ENCODE peak calls at places on chromosome 7, in seven cellular contexts. R is M059J, W is AML-193, T is NCI-H1417, M is hippocampal formation, E is astrocyte, G is right atrium auricular region. K is an unnamed sample.

GRCh38 chr7:88396295-88396947 is 89.7 kb upstream of the STEAP4 start:
- DNase-seq in R (no peak), W (no peak), T (no peak), M (no peak), E (no peak), G (no peak), K (no peak)

GRCh38 chr7:66630529-66630928 is 1.8 kb downstream of the KCTD7 start:
- DNase-seq in R (no peak), W (no peak), T (no peak), M (no peak), E (no peak), G (no peak), K (no peak)

GRCh38 chr7:46776790-46777189 is 805.1 kb downstream of the TNS3 start:
- DNase-seq in R (peak), W (peak), T (peak), M (no peak), E (no peak), G (no peak), K (no peak)

GRCh38 chr7:82631998-82632397 is 188.4 kb upstream of the CACNA2D1 start:
- DNase-seq in R (peak), W (no peak), T (no peak), M (no peak), E (peak), G (no peak), K (no peak)

GRCh38 chr7:138358850-138359341 is 101.2 kb upstream of the TRIM24 start:
- DNase-seq in R (peak), W (no peak), T (no peak), M (no peak), E (no peak), G (no peak), K (no peak)

GRCh38 chr7:1175967-1176851 is 16.2 kb upstream of the ZFAND2A start:
- DNase-seq in R (peak), W (peak), T (peak), M (peak), E (peak), G (peak), K (peak)

GRCh38 chr7:79302281-79302680 is 151.2 kb downstream of the MAGI2 start:
- DNase-seq in R (no peak), W (no peak), T (no peak), M (no peak), E (no peak), G (no peak), K (no peak)

GRCh38 chr7:17963281-17963680 is 23.0 kb upstream of the SNX13 start:
- DNase-seq in R (peak), W (no peak), T (no peak), M (no peak), E (no peak), G (no peak), K (no peak)

GRCh38 chr7:23334482-23335056 is 35.4 kb downstream of the MALSU1 start:
- DNase-seq in R (peak), W (no peak), T (no peak), M (no peak), E (peak), G (no peak), K (no peak)

GRCh38 chr7:4783762-4784351 is 8.4 kb downstream of the AP5Z1 start:
- DNase-seq in R (no peak), W (no peak), T (no peak), M (no peak), E (no peak), G (no peak), K (no peak)

GRCh38 chr7:14850039-14850438 is 52.5 kb downstream of the DGKB start:
- DNase-seq in R (peak), W (no peak), T (no peak), M (no peak), E (no peak), G (no peak), K (no peak)

GRCh38 chr7:85488406-85488805 is 301.6 kb upstream of the SEMA3D start:
- DNase-seq in R (no peak), W (no peak), T (no peak), M (no peak), E (no peak), G (no peak), K (no peak)

GRCh38 chr7:120729300-120729699 is 128.6 kb downstream of the TSPAN12 start:
- DNase-seq in R (no peak), W (no peak), T (no peak), M (no peak), E (peak), G (no peak), K (no peak)

GRCh38 chr7:152674860-152675760 is 831 bp downstream of the XRCC2 start:
- DNase-seq in R (peak), W (peak), T (peak), M (no peak), E (no peak), G (no peak), K (no peak)

GRCh38 chr7:131600578-131600977 is 44.1 kb upstream of the PODXL start:
- DNase-seq in R (peak), W (no peak), T (no peak), M (no peak), E (peak), G (no peak), K (no peak)

GRCh38 chr7:149670288-149670687 is 103.1 kb downstream of the ZNF467 start:
- DNase-seq in R (peak), W (no peak), T (no peak), M (peak), E (no peak), G (peak), K (no peak)

GRCh38 chr7:92691578-92691977 is 101.4 kb upstream of the FAM133B start:
- DNase-seq in R (peak), W (peak), T (peak), M (no peak), E (peak), G (no peak), K (no peak)